ENCODE peak calls at places on chromosomes 11 and 22, in eight cellular contexts. L is stimulated activated CD4-positive, alpha-beta T cell treated with anti-CD3 and anti-CD28 coated beads, Interleukin-2, amount 100 ng/mL, for 48 hours; E is sciatic nerve; X is activated naive CD4-positive, alpha-beta T cell; K is stimulated activated CD8-positive, alpha-beta memory T cell treated with anti-CD3 and anti-CD28 coated beads, Interleukin-2, amount 100 ng/mL, for 48 hours; R is fibroblast of mammary gland; C is BJ; Q is LoVo. N is an unnamed sample.

GRCh38 chr11:71927813-71928738 is at the start of gene XNDC1N:
- DNase-seq in L (peak; percentile 56), E (peak; percentile 75), X (peak; percentile 47), K (peak; percentile 49), R (peak; percentile 85), C (peak; percentile 57), Q (peak; percentile 88), N (peak; percentile 89)

GRCh38 chr11:285021-285893 is 3.7 kb upstream of the PGGHG start:
- DNase-seq in L (no peak), E (peak; percentile 53), X (no peak), K (no peak), R (no peak), C (no peak), Q (no peak), N (no peak)

GRCh38 chr22:19065929-19066328 is 56.3 kb downstream of the DGCR2 start:
- DNase-seq in L (no peak), E (no peak), X (no peak), K (no peak), R (no peak), C (no peak), Q (no peak), N (no peak)

GRCh38 chr22:49926916-49927315 is 8.5 kb downstream of the CRELD2 start:
- DNase-seq in L (no peak), E (no peak), X (no peak), K (no peak), R (no peak), C (no peak), Q (no peak), N (no peak)

GRCh38 chr11:15665368-15665871 is 550.7 kb downstream of the INSC start:
- DNase-seq in L (no peak), E (no peak), X (no peak), K (no peak), R (peak; percentile 2), C (peak; percentile 91), Q (peak; percentile 57), N (peak; percentile 32)

GRCh38 chr22:25110596-25110845 is 89.1 kb upstream of the CRYBB3 start:
- DNase-seq in L (no peak), E (no peak), X (no peak), K (no peak), R (no peak), C (no peak), Q (no peak), N (no peak)

GRCh38 chr11:107293677-107294344 is 163.8 kb downstream of the CWF19L2 start:
- DNase-seq in L (no peak), E (no peak), X (no peak), K (no peak), R (no peak), C (no peak), Q (no peak), N (no peak)

GRCh38 chr22:23789121-23789520 is 2.4 kb downstream of the SMARCB1 start:
- DNase-seq in L (no peak), E (no peak), X (no peak), K (no peak), R (no peak), C (no peak), Q (no peak), N (no peak)

GRCh38 chr11:47912843-47913437 is 64.8 kb upstream of the NUP160 start:
- DNase-seq in L (no peak), E (no peak), X (no peak), K (no peak), R (peak; percentile 39), C (no peak), Q (no peak), N (peak; percentile 42)

GRCh38 chr11:7451952-7452507 is 33.3 kb upstream of the OLFML1 start:
- DNase-seq in L (no peak), E (no peak), X (no peak), K (no peak), R (no peak), C (no peak), Q (no peak), N (no peak)